ENCODE peak calls at places on chromosomes 7 and 10, in nine cellular contexts. J, C, P, O, U, I, Y, S and D are unnamed samples.

GRCh38 chr7:41445951-41446350 is 256.9 kb downstream of the INHBA start:
- DNase-seq in S (no peak), P (no peak), J (no peak), U (no peak), I (no peak), C (no peak), O (no peak), Y (no peak), D (no peak)

GRCh38 chr10:132637477-132638129 is 100.0 kb downstream of the INPP5A start:
- DNase-seq in J (peak; percentile 22), Y (peak; percentile 81), O (peak; percentile 59), U (peak; percentile 73), I (peak; percentile 79), P (no peak), C (peak; percentile 73), S (no peak), D (peak; percentile 52)

GRCh38 chr7:2383543-2384274 is 19.7 kb upstream of the CHST12 start:
- DNase-seq in I (no peak), U (no peak), O (no peak), Y (no peak), C (no peak), J (no peak), S (no peak), P (no peak), D (no peak)

GRCh38 chr7:16559497-16560223 is 33.0 kb downstream of the LRRC72 start:
- DNase-seq in C (no peak), P (no peak), Y (no peak), O (no peak), J (no peak), S (no peak), I (no peak), U (peak; percentile 12), D (peak; percentile 47)

GRCh38 chr7:10708447-10708846 is 265.2 kb upstream of the PHF14 start:
- DNase-seq in O (peak; percentile 4), P (no peak), U (no peak), S (no peak), I (peak; percentile 76), Y (peak; percentile 17), J (peak; percentile 35), C (peak; percentile 11), D (peak; percentile 33)

GRCh38 chr10:59793924-59794323 is 40.7 kb upstream of the MRLN start:
- DNase-seq in J (no peak), P (no peak), Y (no peak), C (no peak), O (no peak), S (no peak), I (no peak), U (no peak), D (no peak)

GRCh38 chr10:128180843-128181242 is 54.6 kb upstream of the MKI67 start:
- DNase-seq in U (no peak), S (no peak), P (no peak), J (no peak), Y (no peak), O (no peak), C (no peak), I (no peak), D (peak; percentile 27)

GRCh38 chr10:70664702-70665195 is 7.6 kb upstream of the ADAMTS14 start:
- DNase-seq in P (no peak), U (peak; percentile 95), C (peak; percentile 100), Y (no peak), I (peak; percentile 72), J (no peak), O (peak; percentile 21), S (no peak), D (peak; percentile 55)

GRCh38 chr10:102413053-102413705 is 5.4 kb downstream of the PSD start:
- DNase-seq in Y (no peak), U (no peak), J (no peak), I (peak; percentile 34), P (peak; percentile 30), S (no peak), O (no peak), C (no peak), D (no peak)